ENCODE peak calls at places on chromosomes 2 and 18, in four cellular contexts. V, N, X and E are unnamed samples.

GRCh38 chr18:39776766-39777165 is 2178.3 kb upstream of the PIK3C3 start:
- DNase-seq in V (no peak), X (no peak), N (no peak), E (no peak)

GRCh38 chr2:46652514-46653170 is 173.3 kb downstream of the TMEM247 start:
- DNase-seq in X (no peak), N (no peak), V (no peak), E (no peak)

GRCh38 chr2:110875384-110875725 is 143.0 kb downstream of the ACOXL start:
- DNase-seq in X (no peak), V (no peak), N (no peak), E (no peak)

GRCh38 chr2:133477614-133477990 is 90.7 kb downstream of the NCKAP5 start:
- DNase-seq in V (no peak), N (no peak), X (no peak), E (no peak)

GRCh38 chr2:30605184-30605583 is 158.1 kb downstream of the LCLAT1 start:
- DNase-seq in X (no peak), V (no peak), N (no peak), E (no peak)

GRCh38 chr2:178205853-178206516 is 11.7 kb downstream of the OSBPL6 start:
- DNase-seq in V (no peak), X (no peak), N (no peak), E (no peak)

GRCh38 chr2:120470041-120470716 is 124.2 kb downstream of the INHBB start:
- DNase-seq in X (peak), N (peak), V (peak), E (peak)

GRCh38 chr2:237291138-237291792 is 122.7 kb downstream of the COL6A3 start:
- DNase-seq in N (peak), X (peak), V (peak), E (peak)

GRCh38 chr2:53896864-53897263 is 37.1 kb upstream of the GPR75 start:
- DNase-seq in N (no peak), X (no peak), V (no peak), E (no peak)

GRCh38 chr2:52594036-52594435 is 1173.6 kb upstream of the CHAC2 start:
- DNase-seq in X (no peak), N (no peak), V (no peak), E (no peak)

GRCh38 chr2:2765176-2765800 is 434.2 kb upstream of the MYT1L start:
- DNase-seq in X (no peak), N (no peak), V (no peak), E (no peak)

GRCh38 chr2:226763320-226763719 is 36.3 kb downstream of the IRS1 start:
- DNase-seq in V (no peak), N (no peak), X (no peak), E (no peak)

GRCh38 chr2:10028988-10029874 is 14.1 kb upstream of the KLF11 start:
- DNase-seq in N (no peak), X (peak), V (no peak), E (no peak)

GRCh38 chr2:16121986-16122390 is 181.6 kb downstream of the MYCN start:
- DNase-seq in V (no peak), N (no peak), X (no peak), E (no peak)

GRCh38 chr2:14234911-14235310 is 397.6 kb upstream of the LRATD1 start:
- DNase-seq in N (no peak), V (no peak), X (no peak), E (no peak)

DNA sequence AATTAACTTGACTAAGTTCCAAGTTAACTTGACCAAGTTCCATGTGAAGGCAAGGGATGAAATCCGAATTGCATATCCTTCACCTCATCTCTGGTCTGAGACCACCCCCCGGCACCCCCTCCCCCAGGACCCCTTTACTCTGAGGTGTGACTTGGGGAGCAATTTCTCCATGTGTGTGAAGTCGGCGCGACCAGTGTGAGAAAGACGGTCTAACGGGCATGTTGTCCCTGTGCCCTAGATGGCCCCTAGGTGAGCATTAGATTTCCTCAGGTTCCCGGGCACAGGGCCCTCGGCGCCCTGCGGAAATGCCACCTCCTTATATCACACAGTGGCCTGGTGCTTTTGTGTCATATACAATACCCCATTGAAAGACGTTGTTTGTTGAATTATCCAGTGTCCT is 137.1 kb downstream of the CTIF start:
- DNase-seq in X (peak), N (peak), V (no peak), E (no peak)
- TF ChIP-seq EP300 in X (no peak), N (no peak), V (no peak), E (no peak)

DNA sequence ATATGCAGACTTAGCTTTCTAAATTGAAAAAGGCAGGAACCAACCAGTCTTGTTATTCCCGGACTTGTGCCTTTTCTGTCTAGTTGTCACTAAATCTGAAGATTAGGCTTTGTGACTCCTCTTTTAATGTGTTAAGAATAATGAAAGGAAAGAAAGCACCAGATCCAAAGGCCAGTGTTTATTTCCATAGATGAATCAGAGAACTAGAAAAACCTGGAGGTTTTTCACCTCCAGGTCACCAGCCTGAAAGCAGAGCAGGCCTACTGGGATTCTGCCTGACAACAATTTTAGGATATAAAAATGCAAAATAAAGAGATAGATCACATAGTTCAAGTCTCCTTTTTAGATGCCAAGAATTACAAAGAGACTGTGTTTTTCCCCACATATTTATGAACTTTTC is 160.4 kb downstream of the GULP1 start:
- DNase-seq in V (no peak), N (no peak), X (no peak), E (no peak)
- H3K27ac ChIP-seq in V (no peak), N (no peak), X (no peak), E (no peak)

GRCh38 chr2:231411871-231412615 is 16.5 kb downstream of the B3GNT7 start:
- DNase-seq in X (peak), N (peak), V (peak), E (peak)

GRCh38 chr2:231413456-231413855 is 17.9 kb downstream of the B3GNT7 start:
- DNase-seq in V (no peak), X (no peak), N (no peak), E (no peak)

GRCh38 chr2:231413921-231414476 is 18.5 kb downstream of the B3GNT7 start:
- DNase-seq in X (no peak), N (no peak), V (no peak), E (no peak)

GRCh38 chr2:231411237-231411636 is 15.7 kb downstream of the B3GNT7 start:
- DNase-seq in N (no peak), V (no peak), X (no peak), E (no peak)

DNA sequence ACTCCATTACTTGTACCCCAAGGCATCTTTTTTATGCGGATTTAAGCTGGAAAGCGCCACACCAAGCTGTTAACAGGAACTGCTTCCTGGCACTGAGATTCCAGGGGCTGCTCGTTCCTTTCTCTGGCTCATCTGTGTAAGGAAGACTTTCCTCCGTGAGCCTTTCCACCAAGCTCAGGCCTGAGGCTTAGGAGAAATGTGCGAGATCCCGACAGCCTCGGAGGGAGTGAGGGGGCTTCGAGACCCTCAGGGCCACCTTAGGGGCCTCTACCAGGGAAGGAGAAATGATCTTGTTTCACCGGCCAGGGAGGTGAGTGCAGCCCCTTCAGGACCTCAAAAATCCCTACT is 17.1 kb downstream of the B3GNT7 start:
- DNase-seq in N (no peak), X (no peak), V (no peak), E (no peak)
- TF ChIP-seq CTCF in N (no peak), X (no peak), V (no peak), E (no peak)

GRCh38 chr2:55156326-55156725 is 75.8 kb downstream of the CLHC1 start:
- DNase-seq in V (no peak), X (no peak), N (no peak), E (no peak)
- TF ChIP-seq EP300 in V (no peak), X (no peak), N (no peak), E (no peak)

DNA sequence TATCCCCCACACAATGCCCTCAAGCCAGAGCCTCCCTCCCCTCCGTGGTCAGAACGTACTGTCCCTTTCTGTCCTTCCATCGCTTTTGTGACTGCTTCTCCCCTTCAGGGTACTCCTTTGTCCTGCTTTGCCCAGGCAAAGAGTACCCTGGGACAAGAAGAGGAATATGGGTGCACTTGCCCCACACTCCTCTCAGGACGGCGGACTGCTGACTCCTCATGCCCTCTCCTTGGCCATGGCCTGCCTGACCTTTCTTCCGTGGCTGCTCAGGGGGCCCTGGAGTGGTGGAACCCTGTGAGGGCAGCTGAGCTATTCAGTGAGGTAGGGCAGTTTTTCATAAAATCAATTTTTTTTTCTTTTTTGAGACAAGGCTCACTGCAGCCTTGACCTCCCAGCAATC is 18.7 kb downstream of the C2orf74 start:
- DNase-seq in V (no peak), X (no peak), N (no peak), E (no peak)
- H3K27ac ChIP-seq in V (peak), X (peak), N (peak), E (no peak)

DNA sequence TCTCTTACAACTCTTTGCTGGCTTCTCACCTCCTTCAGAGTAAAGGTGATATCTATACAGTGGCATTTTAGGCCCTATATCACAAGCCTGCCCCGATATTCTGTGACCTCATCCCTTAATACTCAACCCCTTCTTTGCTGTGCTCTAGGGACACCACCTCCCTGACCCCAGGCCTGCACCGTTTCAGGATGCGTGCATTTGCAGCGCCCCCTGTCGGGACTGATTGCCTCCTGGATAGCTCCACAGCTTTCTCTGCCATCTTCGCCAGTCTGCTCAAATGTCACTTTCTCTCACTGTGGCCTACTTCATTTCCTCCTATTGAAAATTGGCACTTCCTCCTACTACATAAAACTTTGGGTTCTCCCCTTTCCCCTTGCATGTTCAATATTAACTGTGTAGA is 289.6 kb downstream of the SOCS6 start:
- DNase-seq in N (no peak), X (no peak), V (no peak), E (no peak)
- TF ChIP-seq CTCF in N (no peak), X (no peak), V (no peak), E (no peak)

DNA sequence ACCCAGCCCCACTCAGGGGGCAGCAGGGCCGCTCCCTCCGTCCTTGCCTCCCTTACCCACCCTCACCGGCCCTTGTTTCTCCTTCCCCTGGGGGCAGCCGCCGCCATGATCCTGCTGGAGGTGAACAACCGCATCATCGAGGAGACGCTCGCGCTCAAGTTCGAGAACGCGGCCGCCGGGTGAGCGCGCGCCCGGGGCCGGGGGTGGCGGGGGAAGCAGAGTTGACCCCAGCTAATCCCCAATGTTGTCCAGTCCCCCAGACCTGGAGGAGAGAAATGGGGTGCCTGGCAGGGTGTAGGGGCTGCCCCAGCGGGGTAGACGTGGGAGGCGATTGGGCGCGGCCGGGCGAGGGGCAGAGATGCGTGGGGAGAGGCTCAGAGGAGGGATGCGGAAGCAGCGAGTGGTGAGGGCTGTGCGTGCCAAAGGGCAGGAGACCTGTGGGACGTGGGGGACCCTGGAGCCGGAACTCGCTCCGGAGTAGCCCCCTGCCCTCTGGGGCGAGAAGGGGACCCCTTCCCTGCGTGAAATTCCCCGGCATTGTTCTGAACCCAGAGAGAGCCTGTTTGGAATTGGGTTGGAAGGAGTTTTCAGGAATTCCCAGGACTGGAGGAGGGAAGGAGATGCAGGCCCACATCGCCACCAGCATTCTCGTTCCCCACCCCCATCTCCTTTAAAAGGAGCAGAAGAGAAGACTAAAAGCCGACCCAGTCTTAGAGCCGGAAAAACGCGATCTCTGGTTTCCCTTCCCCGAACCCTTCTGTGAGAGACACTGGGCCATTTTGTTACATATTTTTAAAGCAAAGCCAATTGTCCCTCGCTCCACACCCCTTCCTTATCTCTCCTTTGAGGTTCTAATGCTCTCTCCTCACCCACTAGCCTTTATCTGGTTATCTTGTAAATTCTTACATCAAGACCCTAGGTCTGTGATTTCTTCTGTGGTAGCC is 649 bp downstream of the ARPC2 start:
- DNase-seq in N (peak), X (peak), V (peak), E (peak)
- TF ChIP-seq EP300 in N (no peak), X (no peak), V (no peak), E (no peak)

GRCh38 chr2:233792720-233793119 is 14.6 kb downstream of the MROH2A start:
- DNase-seq in V (peak), N (no peak), X (no peak), E (no peak)
- H3K27ac ChIP-seq in V (no peak), N (no peak), X (no peak), E (no peak)

DNA sequence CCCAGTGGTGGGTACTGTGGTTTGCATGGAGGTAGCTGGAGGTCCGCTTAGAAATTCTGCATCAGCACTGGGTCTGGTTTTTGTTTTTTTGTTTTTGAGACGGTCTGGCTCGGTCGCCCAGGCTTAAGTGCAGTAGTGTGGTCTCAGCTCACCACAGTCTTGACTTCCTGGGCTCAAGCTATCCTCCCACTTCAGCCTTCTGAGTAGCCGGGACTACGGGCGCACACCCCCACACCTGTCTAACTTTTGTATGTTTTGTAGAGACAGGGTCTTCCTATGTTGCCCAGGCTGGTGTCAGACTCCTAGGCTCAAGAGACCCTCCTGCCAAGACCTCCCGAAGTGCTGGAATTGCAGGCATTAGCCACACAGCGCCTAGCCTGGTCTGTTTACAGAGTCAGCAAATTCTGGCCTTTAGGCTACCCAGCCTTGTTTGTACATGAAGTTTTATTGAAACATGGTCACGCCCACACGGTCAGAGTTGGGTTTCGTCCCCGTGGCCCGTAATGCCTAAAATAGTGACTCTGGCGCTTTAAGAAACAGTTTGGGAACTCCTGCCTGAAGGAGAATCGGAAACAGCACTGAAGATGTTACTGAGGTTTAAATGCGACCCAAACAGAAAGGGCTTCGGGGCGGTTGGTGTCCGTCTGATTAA is 32.7 kb downstream of the CTDP1 start:
- DNase-seq in X (no peak), V (no peak), N (no peak), E (no peak)
- TF ChIP-seq CTCF in X (no peak), V (no peak), N (no peak), E (no peak)